ENCODE peak calls at places on chromosomes 6 and 20, in four cellular contexts. One of them, this sample, is unnamed.

GRCh38 chr6:76230711-76231110 is 158.2 kb upstream of the IMPG1 start:
- DNase-seq in H1: no peak
- DNase-seq in transverse colon: no peak
- DNase-seq in breast epithelium: no peak
- DNase-seq in this sample: no peak

GRCh38 chr20:34420146-34420545 is 57.1 kb downstream of the ITCH start:
- DNase-seq in H1: no peak
- DNase-seq in transverse colon: no peak
- DNase-seq in breast epithelium: no peak
- DNase-seq in this sample: no peak

GRCh38 chr6:12233693-12234551 is 56.2 kb upstream of the EDN1 start:
- DNase-seq in H1: peak; percentile 15
- DNase-seq in transverse colon: peak; percentile 28
- DNase-seq in breast epithelium: no peak
- DNase-seq in this sample: peak; percentile 61

GRCh38 chr6:33929575-33930288 is 125.9 kb upstream of the MLN start:
- DNase-seq in H1: no peak
- DNase-seq in transverse colon: no peak
- DNase-seq in breast epithelium: no peak
- DNase-seq in this sample: no peak

GRCh38 chr6:71364910-71365542 is 76.4 kb downstream of the OGFRL1 start:
- DNase-seq in H1: no peak
- DNase-seq in transverse colon: no peak
- DNase-seq in breast epithelium: no peak
- DNase-seq in this sample: no peak

GRCh38 chr6:45783716-45784115 is 231.9 kb downstream of the CLIC5 start:
- DNase-seq in H1: no peak
- DNase-seq in transverse colon: no peak
- DNase-seq in breast epithelium: no peak
- DNase-seq in this sample: no peak

GRCh38 chr6:127938701-127939100 is 37.8 kb upstream of the THEMIS start:
- DNase-seq in H1: no peak
- DNase-seq in transverse colon: no peak
- DNase-seq in breast epithelium: no peak
- DNase-seq in this sample: peak; percentile 30

GRCh38 chr6:40956871-40957270 is 82.2 kb downstream of the UNC5CL start:
- DNase-seq in H1: no peak
- DNase-seq in transverse colon: no peak
- DNase-seq in breast epithelium: no peak
- DNase-seq in this sample: no peak

GRCh38 chr20:47758517-47759450 is 26.5 kb downstream of the SULF2 start:
- DNase-seq in H1: no peak
- DNase-seq in transverse colon: no peak
- DNase-seq in breast epithelium: no peak
- DNase-seq in this sample: no peak

GRCh38 chr6:122381494-122382083 is 17.9 kb upstream of the HSF2 start:
- DNase-seq in H1: peak; percentile 29
- DNase-seq in transverse colon: peak; percentile 49
- DNase-seq in breast epithelium: no peak
- DNase-seq in this sample: peak; percentile 77

GRCh38 chr6:52922161-52922560 is 12.7 kb upstream of the GSTA3 start:
- DNase-seq in H1: no peak
- DNase-seq in transverse colon: no peak
- DNase-seq in breast epithelium: no peak
- DNase-seq in this sample: no peak

GRCh38 chr20:35284992-35285805 is 627 bp upstream of the EIF6 start:
- DNase-seq in H1: no peak
- DNase-seq in transverse colon: no peak
- DNase-seq in breast epithelium: no peak
- DNase-seq in this sample: no peak

GRCh38 chr20:63356511-63356910 is 4.6 kb downstream of the CHRNA4 start:
- DNase-seq in H1: no peak
- DNase-seq in transverse colon: no peak
- DNase-seq in breast epithelium: no peak
- DNase-seq in this sample: no peak

GRCh38 chr20:32343438-32343837 is 14.7 kb upstream of the ASXL1 start:
- DNase-seq in H1: no peak
- DNase-seq in transverse colon: no peak
- DNase-seq in breast epithelium: no peak
- DNase-seq in this sample: no peak

GRCh38 chr6:169639653-169640278 is 62.1 kb downstream of the WDR27 start:
- DNase-seq in H1: no peak
- DNase-seq in transverse colon: no peak
- DNase-seq in breast epithelium: no peak
- DNase-seq in this sample: no peak

GRCh38 chr6:63066053-63066704 is 145.1 kb upstream of the FKBP1C start:
- DNase-seq in H1: no peak
- DNase-seq in transverse colon: no peak
- DNase-seq in breast epithelium: no peak
- DNase-seq in this sample: no peak

GRCh38 chr6:56279346-56280080 is 32.1 kb upstream of the COL21A1 start:
- DNase-seq in H1: no peak
- DNase-seq in transverse colon: no peak
- DNase-seq in breast epithelium: no peak
- DNase-seq in this sample: no peak

GRCh38 chr6:13172294-13172693 is 156.0 kb downstream of the TBC1D7 start:
- DNase-seq in H1: no peak
- DNase-seq in transverse colon: no peak
- DNase-seq in breast epithelium: no peak
- DNase-seq in this sample: no peak

GRCh38 chr6:82589509-82590206 is 226.0 kb downstream of the TPBG start:
- DNase-seq in H1: peak; percentile 7
- DNase-seq in transverse colon: no peak
- DNase-seq in breast epithelium: no peak
- DNase-seq in this sample: no peak

GRCh38 chr6:79810878-79811277 is 136.5 kb downstream of the ELOVL4 start:
- DNase-seq in H1: no peak
- DNase-seq in transverse colon: no peak
- DNase-seq in breast epithelium: no peak
- DNase-seq in this sample: no peak

GRCh38 chr6:25899580-25900408 is 25.8 kb upstream of the SLC17A3 start:
- DNase-seq in H1: no peak
- DNase-seq in transverse colon: no peak
- DNase-seq in breast epithelium: no peak
- DNase-seq in this sample: no peak

GRCh38 chr20:21715193-21715881 is 9.9 kb downstream of the PAX1 start:
- DNase-seq in H1: no peak
- DNase-seq in transverse colon: no peak
- DNase-seq in breast epithelium: no peak
- DNase-seq in this sample: no peak

GRCh38 chr20:35264755-35265154 is 13.2 kb downstream of the MMP24OS start:
- DNase-seq in H1: no peak
- DNase-seq in transverse colon: no peak
- DNase-seq in breast epithelium: no peak
- DNase-seq in this sample: no peak

GRCh38 chr6:152295346-152295745 is 341.8 kb downstream of the SYNE1 start:
- DNase-seq in H1: no peak
- DNase-seq in transverse colon: no peak
- DNase-seq in breast epithelium: no peak
- DNase-seq in this sample: no peak

GRCh38 chr6:136923116-136923953 is 1.2 kb downstream of the SLC35D3 start:
- DNase-seq in H1: no peak
- DNase-seq in transverse colon: no peak
- DNase-seq in breast epithelium: no peak
- DNase-seq in this sample: no peak

GRCh38 chr6:145086197-145086596 is 649.1 kb downstream of the EPM2A start:
- DNase-seq in H1: no peak
- DNase-seq in transverse colon: no peak
- DNase-seq in breast epithelium: no peak
- DNase-seq in this sample: peak; percentile 8

GRCh38 chr6:125749864-125750691 is 646 bp downstream of the HEY2 start:
- DNase-seq in H1: no peak
- DNase-seq in transverse colon: peak; percentile 13
- DNase-seq in breast epithelium: no peak
- DNase-seq in this sample: no peak

GRCh38 chr6:79231101-79231500 is 3.4 kb downstream of the HMGN3 start:
- DNase-seq in H1: no peak
- DNase-seq in transverse colon: no peak
- DNase-seq in breast epithelium: no peak
- DNase-seq in this sample: no peak

GRCh38 chr6:40733290-40733689 is 146.1 kb upstream of the LRFN2 start:
- DNase-seq in H1: no peak
- DNase-seq in transverse colon: no peak
- DNase-seq in breast epithelium: no peak
- DNase-seq in this sample: no peak

GRCh38 chr20:22241609-22242008 is 342.8 kb downstream of the FOXA2 start:
- DNase-seq in H1: no peak
- DNase-seq in transverse colon: no peak
- DNase-seq in breast epithelium: no peak
- DNase-seq in this sample: no peak

GRCh38 chr6:136114661-136115060 is 135.4 kb downstream of the MTFR2 start:
- DNase-seq in H1: no peak
- DNase-seq in transverse colon: peak; percentile 8
- DNase-seq in breast epithelium: no peak
- DNase-seq in this sample: no peak

GRCh38 chr20:49595811-49596545 is 28.0 kb upstream of the PTGIS start:
- DNase-seq in H1: no peak
- DNase-seq in transverse colon: no peak
- DNase-seq in breast epithelium: no peak
- DNase-seq in this sample: no peak

DNA sequence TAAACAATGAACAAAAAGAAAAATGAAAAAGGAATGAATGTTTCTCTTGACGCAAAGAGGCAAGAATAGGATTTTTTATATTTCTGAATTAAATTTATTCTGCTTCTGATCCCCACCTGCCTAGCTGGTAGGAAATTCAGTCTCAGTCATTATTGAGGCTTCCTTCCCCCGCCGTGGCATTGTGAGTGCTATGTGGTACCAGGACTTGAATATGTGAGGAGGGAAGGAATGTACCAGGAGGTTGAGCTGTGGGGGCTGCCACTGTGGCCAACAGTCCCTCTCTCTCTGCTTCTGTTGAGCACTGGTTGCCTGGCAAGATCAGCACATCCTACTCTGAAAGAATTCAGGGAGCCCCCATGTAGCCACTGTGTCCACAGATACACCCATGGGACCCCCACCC is 368.1 kb upstream of the JARID2 start:
- DNase-seq in H1: no peak
- DNase-seq in transverse colon: no peak
- DNase-seq in breast epithelium: no peak
- DNase-seq in this sample: no peak
- H3K27ac ChIP-seq in H1: no peak overlapping the region
- H3K27ac ChIP-seq in transverse colon: no peak overlapping the region
- H3K27ac ChIP-seq in breast epithelium: no peak overlapping the region
- H3K27ac ChIP-seq in this sample: peak overlapping the region; percentile 99

GRCh38 chr6:32107447-32107846 is 1.7 kb downstream of the TNXB start:
- DNase-seq in H1: no peak
- DNase-seq in transverse colon: no peak
- DNase-seq in breast epithelium: no peak
- DNase-seq in this sample: no peak

GRCh38 chr6:32105433-32105832 is 3.7 kb downstream of the TNXB start:
- DNase-seq in H1: no peak
- DNase-seq in transverse colon: no peak
- DNase-seq in breast epithelium: no peak
- DNase-seq in this sample: no peak

GRCh38 chr6:32096394-32097258 is 12.5 kb downstream of the TNXB start:
- DNase-seq in H1: no peak
- DNase-seq in transverse colon: no peak
- DNase-seq in breast epithelium: no peak
- DNase-seq in this sample: no peak

GRCh38 chr6:32108094-32108627 is 977 bp downstream of the TNXB start:
- DNase-seq in H1: no peak
- DNase-seq in transverse colon: peak; percentile 48
- DNase-seq in breast epithelium: no peak
- DNase-seq in this sample: no peak

DNA sequence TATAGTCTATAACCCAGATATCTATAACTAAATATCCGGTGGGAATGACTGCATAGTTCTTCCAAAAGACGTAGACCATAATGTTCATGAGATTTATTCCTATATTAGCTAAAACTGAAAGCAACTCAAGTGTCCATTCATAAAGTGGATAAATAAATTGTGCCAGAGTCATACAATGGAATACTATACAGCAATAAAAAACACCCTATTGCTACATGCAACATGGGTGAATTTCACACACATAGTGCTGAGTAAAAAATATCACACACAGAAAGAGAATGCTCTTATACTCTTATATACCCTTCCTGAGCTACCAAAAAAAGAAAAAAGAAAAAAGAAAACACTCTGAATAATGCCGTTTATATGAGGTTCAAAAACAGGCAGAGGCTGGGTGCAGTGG is 6.9 kb downstream of the TNXB start:
- DNase-seq in H1: no peak
- DNase-seq in transverse colon: no peak
- DNase-seq in breast epithelium: no peak
- DNase-seq in this sample: no peak
- TF ChIP-seq POLR2AphosphoS5 in H1: no peak
- TF ChIP-seq POLR2AphosphoS5 in transverse colon: no peak
- TF ChIP-seq POLR2AphosphoS5 in breast epithelium: no peak
- TF ChIP-seq POLR2AphosphoS5 in this sample: no peak

DNA sequence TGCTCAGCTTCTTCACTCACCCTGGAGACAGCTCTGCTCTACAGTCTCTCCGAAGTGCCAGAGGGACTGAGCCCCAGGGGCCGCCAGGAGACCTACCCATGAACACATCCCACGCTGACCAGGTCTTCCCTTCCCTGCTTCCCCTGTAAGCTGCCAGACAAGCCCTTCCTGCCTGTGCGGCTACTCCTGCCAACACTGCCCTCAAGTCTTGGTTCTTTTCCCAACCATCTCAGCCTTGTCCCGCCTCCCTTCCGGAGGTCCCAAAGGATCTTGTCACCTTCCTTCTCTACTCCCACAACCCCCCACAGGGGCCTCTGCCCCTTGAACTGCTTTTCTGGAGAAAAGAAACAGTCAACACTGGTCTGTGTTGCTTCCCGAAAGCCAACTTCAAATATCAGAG is 15.0 kb downstream of the CPNE5 start:
- DNase-seq in H1: no peak
- DNase-seq in transverse colon: no peak
- DNase-seq in breast epithelium: no peak
- DNase-seq in this sample: no peak
- H3K27ac ChIP-seq in H1: no peak overlapping the region
- H3K27ac ChIP-seq in transverse colon: no peak overlapping the region
- H3K27ac ChIP-seq in breast epithelium: peak overlapping the region; percentile 48
- H3K27ac ChIP-seq in this sample: no peak overlapping the region

DNA sequence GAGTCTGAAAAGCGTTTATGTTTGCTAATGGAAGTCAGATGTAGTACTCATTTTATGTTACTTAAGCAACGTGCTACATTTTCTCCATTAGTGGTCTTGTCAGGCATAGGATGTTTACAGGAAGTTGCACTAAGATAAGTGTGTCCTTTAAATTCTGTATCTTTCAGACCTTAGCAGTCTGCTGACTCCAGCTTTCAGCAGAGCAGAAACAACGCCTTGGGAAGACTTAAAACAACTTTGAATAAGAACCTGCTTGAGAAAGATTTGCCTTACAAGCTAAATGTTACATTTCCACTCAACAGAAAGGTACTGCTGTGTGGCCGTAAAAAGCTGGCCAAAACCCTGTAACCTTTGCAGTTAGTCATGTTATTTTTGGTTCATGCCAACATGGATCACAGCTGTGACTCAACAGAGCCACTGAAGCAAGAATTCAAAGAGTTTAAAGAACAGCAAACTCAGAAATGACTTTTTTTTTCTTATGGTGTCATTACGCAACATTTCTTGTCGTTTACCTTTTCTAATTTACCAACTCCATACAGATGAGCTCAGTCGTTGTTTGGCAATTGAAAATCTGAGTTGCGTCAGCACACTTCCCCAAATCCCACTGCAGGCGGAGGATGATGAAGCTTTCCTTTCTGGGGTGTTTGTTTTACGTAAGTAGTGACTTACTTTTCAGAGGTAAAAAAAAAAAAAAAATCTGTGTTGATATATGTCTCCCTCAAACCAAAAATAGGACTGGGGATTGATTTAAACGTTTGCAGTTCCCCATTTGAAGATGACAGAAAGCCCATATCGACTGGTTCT is 27.9 kb upstream of the BMP6 start:
- DNase-seq in H1: no peak
- DNase-seq in transverse colon: peak; percentile 13
- DNase-seq in breast epithelium: no peak
- DNase-seq in this sample: peak; percentile 73
- TF ChIP-seq POLR2AphosphoS5 in H1: no peak
- TF ChIP-seq POLR2AphosphoS5 in transverse colon: no peak
- TF ChIP-seq POLR2AphosphoS5 in breast epithelium: no peak
- TF ChIP-seq POLR2AphosphoS5 in this sample: peak; percentile 13